ENCODE peak calls at places on chromosome 1, in ten cellular contexts. U, C, Z, R, B, X, W, S, J and M are unnamed samples.

GRCh38 chr1:27011058-27011764 is 1.4 kb downstream of the TENT5B start:
- DNase-seq in U (peak), C (no peak), Z (peak), R (no peak), B (no peak), X (peak), W (no peak), S (no peak), J (peak), M (no peak)

GRCh38 chr1:3611170-3612019 is at the start of gene MEGF6:
- DNase-seq in U (peak), C (peak), Z (no peak), R (no peak), B (no peak), X (peak), W (peak), S (no peak), J (peak), M (peak)

GRCh38 chr1:207024202-207025143 is 8.1 kb downstream of the C1orf116 start:
- DNase-seq in U (no peak), C (no peak), Z (no peak), R (no peak), B (no peak), X (no peak), W (peak), S (no peak), J (no peak), M (no peak)

GRCh38 chr1:46718340-46718726 is 581 bp downstream of the EFCAB14 start:
- DNase-seq in U (no peak), C (no peak), Z (no peak), R (no peak), B (no peak), X (no peak), W (no peak), S (no peak), J (no peak), M (no peak)

GRCh38 chr1:67534627-67535065 is 104.4 kb upstream of the SERBP1 start:
- DNase-seq in U (peak), C (no peak), Z (peak), R (no peak), B (no peak), X (no peak), W (no peak), S (no peak), J (no peak), M (no peak)

GRCh38 chr1:224542783-224543440 is 73.2 kb upstream of the CNIH3 start:
- DNase-seq in U (peak), C (no peak), Z (peak), R (no peak), B (no peak), X (peak), W (no peak), S (peak), J (no peak), M (no peak)

GRCh38 chr1:7967206-7967605 is 5.7 kb downstream of the PARK7 start:
- DNase-seq in U (no peak), C (no peak), Z (no peak), R (no peak), B (no peak), X (no peak), W (no peak), S (no peak), J (no peak), M (no peak)

GRCh38 chr1:67688526-67689219 is 3.7 kb downstream of the GADD45A start:
- DNase-seq in U (no peak), C (no peak), Z (no peak), R (no peak), B (no peak), X (no peak), W (no peak), S (no peak), J (peak), M (no peak)

GRCh38 chr1:40901886-40902633 is 39.9 kb upstream of the CITED4 start:
- DNase-seq in U (peak), C (peak), Z (peak), R (no peak), B (no peak), X (peak), W (peak), S (no peak), J (no peak), M (no peak)

GRCh38 chr1:207863893-207864535 is 46.9 kb downstream of the CD34 start:
- DNase-seq in U (no peak), C (no peak), Z (no peak), R (no peak), B (peak), X (no peak), W (no peak), S (no peak), J (peak), M (no peak)

GRCh38 chr1:40965531-40965930 is 14.0 kb upstream of the CTPS1 start:
- DNase-seq in U (no peak), C (no peak), Z (no peak), R (no peak), B (no peak), X (no peak), W (no peak), S (no peak), J (peak), M (no peak)

GRCh38 chr1:238690415-238690814 is 696.0 kb upstream of the CHRM3 start:
- DNase-seq in U (peak), C (no peak), Z (no peak), R (no peak), B (no peak), X (no peak), W (no peak), S (no peak), J (no peak), M (no peak)

GRCh38 chr1:159916240-159917051 is 8.9 kb downstream of the TAGLN2 start:
- DNase-seq in U (peak), C (no peak), Z (peak), R (peak), B (no peak), X (peak), W (no peak), S (no peak), J (peak), M (no peak)

GRCh38 chr1:18949689-18950414 is 6.6 kb downstream of the IFFO2 start:
- DNase-seq in U (no peak), C (no peak), Z (no peak), R (no peak), B (no peak), X (no peak), W (peak), S (no peak), J (peak), M (peak)

GRCh38 chr1:88783145-88783544 is 99.1 kb downstream of the PKN2 start:
- DNase-seq in U (no peak), C (no peak), Z (no peak), R (no peak), B (no peak), X (no peak), W (no peak), S (no peak), J (no peak), M (no peak)

GRCh38 chr1:154906621-154907081 is 29.9 kb downstream of the PMVK start:
- DNase-seq in U (no peak), C (no peak), Z (peak), R (peak), B (no peak), X (peak), W (no peak), S (no peak), J (peak), M (no peak)

GRCh38 chr1:208158640-208159541 is 85.3 kb downstream of the PLXNA2 start:
- DNase-seq in U (no peak), C (no peak), Z (no peak), R (no peak), B (no peak), X (no peak), W (no peak), S (no peak), J (peak), M (no peak)

GRCh38 chr1:37028981-37029617 is 5.2 kb downstream of the GRIK3 start:
- DNase-seq in U (no peak), C (no peak), Z (no peak), R (no peak), B (no peak), X (no peak), W (no peak), S (no peak), J (peak), M (peak)

GRCh38 chr1:22190731-22191130 is 47.8 kb upstream of the WNT4 start:
- DNase-seq in U (no peak), C (no peak), Z (no peak), R (no peak), B (no peak), X (no peak), W (no peak), S (no peak), J (no peak), M (no peak)
- TF ChIP-seq CTCF in U (no peak), C (no peak), Z (no peak), R (no peak), B (no peak), X (no peak), W (no peak), S (no peak), J (no peak), M (no peak)

DNA sequence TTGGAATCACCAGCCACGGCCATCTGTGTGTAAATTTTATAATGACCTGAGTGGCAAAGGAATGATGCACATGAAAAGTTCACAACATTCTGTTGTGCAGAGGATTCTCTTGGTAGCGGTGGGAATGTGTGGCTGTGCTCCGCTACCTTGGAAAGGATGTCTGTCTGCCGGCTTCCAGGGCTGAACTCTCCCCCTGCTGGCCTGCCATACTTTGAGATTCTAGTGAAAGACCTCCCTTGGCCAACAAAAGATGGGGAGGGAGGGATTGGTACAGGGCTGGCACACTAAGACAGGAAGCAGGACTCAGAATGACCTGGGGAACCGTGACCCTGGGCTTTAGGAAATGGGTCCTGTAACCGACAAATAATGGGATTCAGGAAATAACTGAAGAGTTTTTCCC is 194.5 kb upstream of the PLD5 start:
- DNase-seq in U (no peak), C (no peak), Z (no peak), R (no peak), B (no peak), X (no peak), W (no peak), S (no peak), J (peak), M (no peak)
- TF ChIP-seq CTCF in U (no peak), C (no peak), Z (no peak), R (no peak), B (no peak), X (no peak), W (no peak), S (no peak), J (peak), M (no peak)

GRCh38 chr1:59877108-59877682 is 49.4 kb downstream of the CYP2J2 start:
- DNase-seq in U (no peak), C (no peak), Z (no peak), R (no peak), B (no peak), X (no peak), W (no peak), S (no peak), J (no peak), M (no peak)

GRCh38 chr1:59880735-59881134 is 45.8 kb downstream of the CYP2J2 start:
- DNase-seq in U (no peak), C (peak), Z (no peak), R (no peak), B (no peak), X (no peak), W (no peak), S (no peak), J (no peak), M (no peak)

GRCh38 chr1:59880001-59880400 is 46.6 kb downstream of the CYP2J2 start:
- DNase-seq in U (no peak), C (no peak), Z (no peak), R (no peak), B (no peak), X (no peak), W (no peak), S (no peak), J (no peak), M (no peak)

GRCh38 chr1:59879556-59879955 is 47.0 kb downstream of the CYP2J2 start:
- DNase-seq in U (peak), C (peak), Z (peak), R (peak), B (peak), X (peak), W (peak), S (peak), J (peak), M (peak)

GRCh38 chr1:59878370-59878769 is 48.2 kb downstream of the CYP2J2 start:
- DNase-seq in U (no peak), C (no peak), Z (peak), R (no peak), B (no peak), X (no peak), W (no peak), S (no peak), J (no peak), M (no peak)
- TF ChIP-seq CTCF in U (no peak), C (no peak), Z (peak), R (no peak), B (no peak), X (no peak), W (no peak), S (no peak), J (peak), M (no peak)

GRCh38 chr1:25612421-25612820 is 4.2 kb upstream of the MAN1C1 start:
- DNase-seq in U (no peak), C (no peak), Z (no peak), R (no peak), B (no peak), X (no peak), W (no peak), S (no peak), J (no peak), M (no peak)

GRCh38 chr1:25613091-25613490 is 3.5 kb upstream of the MAN1C1 start:
- DNase-seq in U (no peak), C (no peak), Z (no peak), R (no peak), B (no peak), X (no peak), W (no peak), S (no peak), J (no peak), M (no peak)

GRCh38 chr1:25611843-25612242 is 4.7 kb upstream of the MAN1C1 start:
- DNase-seq in U (no peak), C (no peak), Z (no peak), R (no peak), B (no peak), X (no peak), W (no peak), S (no peak), J (no peak), M (no peak)

GRCh38 chr1:25609921-25610320 is 6.7 kb upstream of the MAN1C1 start:
- DNase-seq in U (no peak), C (no peak), Z (no peak), R (no peak), B (no peak), X (no peak), W (no peak), S (no peak), J (peak), M (no peak)

GRCh38 chr1:25610822-25611630 is 5.6 kb upstream of the MAN1C1 start:
- DNase-seq in U (no peak), C (no peak), Z (no peak), R (no peak), B (no peak), X (no peak), W (no peak), S (no peak), J (no peak), M (no peak)
- TF ChIP-seq CTCF in U (peak), C (peak), Z (peak), R (peak), B (peak), X (no peak), W (no peak), S (peak), J (peak), M (no peak)

DNA sequence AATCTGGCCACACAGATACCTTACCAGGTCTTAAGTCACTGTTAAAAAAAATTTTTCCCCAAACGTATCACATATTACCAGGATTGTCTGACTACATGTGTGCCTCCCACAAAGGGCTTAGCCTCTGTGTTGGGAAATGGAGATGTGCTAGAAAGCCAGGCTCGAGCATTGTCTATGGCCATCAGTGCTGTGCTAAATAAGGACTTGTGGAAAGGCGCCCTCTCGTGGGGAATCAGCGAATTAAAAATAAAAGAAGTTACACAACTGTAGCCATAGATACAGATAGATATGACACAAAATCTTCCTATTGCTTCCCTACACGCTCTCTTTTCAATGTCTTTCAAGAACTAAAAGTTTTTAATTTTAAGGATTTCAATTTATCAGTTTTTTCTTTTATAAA is 47.5 kb upstream of the CRNN start:
- DNase-seq in U (peak), C (no peak), Z (peak), R (no peak), B (peak), X (peak), W (peak), S (no peak), J (peak), M (peak)
- TF ChIP-seq CTCF in U (peak), C (peak), Z (peak), R (peak), B (peak), X (peak), W (peak), S (peak), J (peak), M (peak)

GRCh38 chr1:161825831-161826230 is 59.7 kb downstream of the ATF6 start:
- DNase-seq in U (no peak), C (no peak), Z (no peak), R (no peak), B (no peak), X (no peak), W (no peak), S (no peak), J (no peak), M (no peak)
- TF ChIP-seq CTCF in U (no peak), C (no peak), Z (no peak), R (no peak), B (no peak), X (no peak), W (no peak), S (no peak), J (no peak), M (no peak)

GRCh38 chr1:108646265-108646660 is 14.6 kb downstream of the HENMT1 start:
- DNase-seq in U (no peak), C (no peak), Z (no peak), R (no peak), B (no peak), X (no peak), W (no peak), S (no peak), J (no peak), M (no peak)

GRCh38 chr1:108646661-108647269 is 14.1 kb downstream of the HENMT1 start:
- DNase-seq in U (peak), C (peak), Z (peak), R (no peak), B (no peak), X (peak), W (peak), S (no peak), J (peak), M (no peak)

GRCh38 chr1:108645479-108646184 is 15.3 kb downstream of the HENMT1 start:
- DNase-seq in U (no peak), C (no peak), Z (no peak), R (no peak), B (no peak), X (no peak), W (no peak), S (no peak), J (no peak), M (no peak)

GRCh38 chr1:108644984-108645383 is 15.9 kb downstream of the HENMT1 start:
- DNase-seq in U (no peak), C (no peak), Z (no peak), R (no peak), B (no peak), X (no peak), W (no peak), S (no peak), J (peak), M (no peak)

GRCh38 chr1:108643492-108644333 is 17.2 kb downstream of the HENMT1 start:
- DNase-seq in U (peak), C (no peak), Z (peak), R (no peak), B (peak), X (peak), W (peak), S (peak), J (peak), M (no peak)
- TF ChIP-seq CTCF in U (peak), C (peak), Z (peak), R (peak), B (peak), X (peak), W (peak), S (peak), J (peak), M (peak)

GRCh38 chr1:14442669-14443068 is 155.8 kb upstream of the KAZN start:
- DNase-seq in U (no peak), C (no peak), Z (no peak), R (no peak), B (no peak), X (no peak), W (no peak), S (no peak), J (peak), M (no peak)
- TF ChIP-seq CTCF in U (no peak), C (no peak), Z (no peak), R (no peak), B (no peak), X (no peak), W (no peak), S (no peak), J (peak), M (no peak)

GRCh38 chr1:150973258-150973825 is 1.3 kb downstream of the CERS2 start:
- DNase-seq in U (no peak), C (peak), Z (no peak), R (no peak), B (peak), X (peak), W (peak), S (no peak), J (peak), M (peak)

GRCh38 chr1:150971583-150972416 is 2.8 kb downstream of the CERS2 start:
- DNase-seq in U (no peak), C (no peak), Z (no peak), R (no peak), B (no peak), X (no peak), W (peak), S (no peak), J (peak), M (peak)

GRCh38 chr1:150970818-150971582 is 3.6 kb downstream of the CERS2 start:
- DNase-seq in U (no peak), C (peak), Z (no peak), R (no peak), B (no peak), X (peak), W (peak), S (peak), J (peak), M (peak)

GRCh38 chr1:150973826-150974579 is 632 bp downstream of the CERS2 start:
- DNase-seq in U (no peak), C (peak), Z (peak), R (no peak), B (peak), X (peak), W (peak), S (no peak), J (peak), M (peak)

GRCh38 chr1:150972417-150972940 is 2.2 kb downstream of the CERS2 start:
- DNase-seq in U (no peak), C (no peak), Z (no peak), R (no peak), B (no peak), X (no peak), W (no peak), S (no peak), J (no peak), M (no peak)
- TF ChIP-seq CTCF in U (no peak), C (peak), Z (no peak), R (no peak), B (no peak), X (no peak), W (no peak), S (no peak), J (no peak), M (no peak)

GRCh38 chr1:28893403-28894102 is 20.8 kb upstream of the EPB41 start:
- DNase-seq in U (peak), C (no peak), Z (no peak), R (no peak), B (no peak), X (no peak), W (no peak), S (no peak), J (peak), M (peak)
- TF ChIP-seq CTCF in U (peak), C (no peak), Z (peak), R (no peak), B (peak), X (no peak), W (no peak), S (peak), J (peak), M (peak)